ENCODE peak calls at places on chromosomes 11 and 22, in four cellular contexts. One of them, this sample, is unnamed.

GRCh38 chr22:46649176-46650077 is 29.2 kb downstream of the GRAMD4 start:
- DNase-seq in HepG2: no peak
- DNase-seq in K562: peak
- DNase-seq in GM12878: no peak
- DNase-seq in this sample: no peak

GRCh38 chr11:78795862-78796261 is 221.2 kb upstream of the NARS2 start:
- DNase-seq in HepG2: no peak
- DNase-seq in GM12878: no peak
- DNase-seq in K562: no peak
- DNase-seq in this sample: no peak

GRCh38 chr11:36724742-36725387 is 126.8 kb upstream of the RAG2 start:
- DNase-seq in HepG2: no peak
- DNase-seq in GM12878: peak
- DNase-seq in K562: no peak
- DNase-seq in this sample: no peak

GRCh38 chr11:23236846-23237550 is 376.7 kb upstream of the CCDC179 start:
- DNase-seq in K562: no peak
- DNase-seq in HepG2: no peak
- DNase-seq in GM12878: no peak
- DNase-seq in this sample: no peak

GRCh38 chr22:32900856-32901255 is 99.4 kb downstream of the TIMP3 start:
- DNase-seq in GM12878: no peak
- DNase-seq in K562: no peak
- DNase-seq in HepG2: no peak
- DNase-seq in this sample: no peak

GRCh38 chr11:119722281-119722794 is 6.7 kb downstream of the NECTIN1 start:
- DNase-seq in K562: no peak
- DNase-seq in GM12878: peak
- DNase-seq in HepG2: no peak
- DNase-seq in this sample: no peak

GRCh38 chr11:112082729-112083128 is 3.8 kb downstream of the TIMM8B start:
- DNase-seq in GM12878: no peak
- DNase-seq in K562: no peak
- DNase-seq in HepG2: no peak
- DNase-seq in this sample: no peak

GRCh38 chr22:32270641-32271369 is 15.7 kb upstream of the SLC5A4 start:
- DNase-seq in GM12878: no peak
- DNase-seq in HepG2: no peak
- DNase-seq in K562: no peak
- DNase-seq in this sample: no peak

GRCh38 chr11:39617971-39618370 is 1841.5 kb downstream of the LRRC4C start:
- DNase-seq in K562: no peak
- DNase-seq in HepG2: no peak
- DNase-seq in GM12878: no peak
- DNase-seq in this sample: no peak

GRCh38 chr11:125167292-125167953 is 2.9 kb downstream of the PKNOX2 start:
- DNase-seq in K562: no peak
- DNase-seq in HepG2: no peak
- DNase-seq in GM12878: no peak
- DNase-seq in this sample: peak

GRCh38 chr11:45560153-45560934 is 105.1 kb downstream of the CHST1 start:
- DNase-seq in K562: no peak
- DNase-seq in GM12878: no peak
- DNase-seq in HepG2: no peak
- DNase-seq in this sample: no peak

GRCh38 chr22:48566741-48567140 is 1260.9 kb downstream of the BRD1 start:
- DNase-seq in K562: no peak
- DNase-seq in HepG2: no peak
- DNase-seq in GM12878: no peak
- DNase-seq in this sample: no peak

GRCh38 chr22:36461665-36462474 is 19.6 kb downstream of the TXN2 start:
- DNase-seq in HepG2: peak
- DNase-seq in K562: no peak
- DNase-seq in GM12878: no peak
- DNase-seq in this sample: no peak

GRCh38 chr22:44648821-44649566 is 53.0 kb upstream of the PRR5 start:
- DNase-seq in K562: no peak
- DNase-seq in HepG2: no peak
- DNase-seq in GM12878: no peak
- DNase-seq in this sample: no peak

GRCh38 chr11:37500425-37500824 is 902.4 kb upstream of the RAG2 start:
- DNase-seq in HepG2: no peak
- DNase-seq in K562: no peak
- DNase-seq in GM12878: no peak
- DNase-seq in this sample: no peak

GRCh38 chr11:133934599-133935550 is 21.9 kb downstream of the IGSF9B start:
- DNase-seq in HepG2: peak
- DNase-seq in GM12878: no peak
- DNase-seq in K562: peak
- DNase-seq in this sample: no peak

GRCh38 chr22:48239461-48240164 is 1477.2 kb downstream of the TBC1D22A start:
- DNase-seq in GM12878: no peak
- DNase-seq in K562: no peak
- DNase-seq in HepG2: no peak
- DNase-seq in this sample: no peak

GRCh38 chr11:36164522-36165250 is 124.5 kb downstream of the COMMD9 start:
- DNase-seq in K562: no peak
- DNase-seq in GM12878: no peak
- DNase-seq in HepG2: no peak
- DNase-seq in this sample: no peak

GRCh38 chr22:50569896-50570535 is 7.3 kb upstream of the SYCE3 start:
- DNase-seq in HepG2: no peak
- DNase-seq in K562: no peak
- DNase-seq in GM12878: no peak
- DNase-seq in this sample: no peak

GRCh38 chr11:116719102-116719501 is 53.7 kb downstream of the BUD13 start:
- DNase-seq in HepG2: no peak
- DNase-seq in GM12878: no peak
- DNase-seq in K562: no peak
- DNase-seq in this sample: no peak

GRCh38 chr11:113160652-113161051 is 153.7 kb upstream of the TTC12 start:
- DNase-seq in HepG2: no peak
- DNase-seq in GM12878: no peak
- DNase-seq in K562: no peak
- DNase-seq in this sample: no peak

GRCh38 chr11:100574894-100575769 is 112.0 kb upstream of the ARHGAP42 start:
- DNase-seq in K562: no peak
- DNase-seq in HepG2: peak
- DNase-seq in GM12878: no peak
- DNase-seq in this sample: no peak

GRCh38 chr11:8060801-8061554 is 20.0 kb upstream of the TUB start:
- DNase-seq in K562: no peak
- DNase-seq in GM12878: no peak
- DNase-seq in HepG2: no peak
- DNase-seq in this sample: no peak

GRCh38 chr11:1783725-1784529 is 20.2 kb upstream of the CTSD start:
- DNase-seq in GM12878: no peak
- DNase-seq in K562: no peak
- DNase-seq in HepG2: no peak
- DNase-seq in this sample: no peak
- TF ChIP-seq FOXM1 in GM12878: no peak
- TF ChIP-seq FOXM1 in K562: no peak
- TF ChIP-seq FOXM1 in HepG2: no peak
- TF ChIP-seq FOXM1 in this sample: no peak

GRCh38 chr11:68211546-68211945 is 1.6 kb downstream of the KMT5B start:
- DNase-seq in K562: peak
- DNase-seq in HepG2: no peak
- DNase-seq in GM12878: no peak
- DNase-seq in this sample: no peak

GRCh38 chr11:68202165-68202564 is 10.9 kb downstream of the KMT5B start:
- DNase-seq in GM12878: no peak
- DNase-seq in HepG2: no peak
- DNase-seq in K562: no peak
- DNase-seq in this sample: no peak

GRCh38 chr11:68200639-68201038 is 12.5 kb downstream of the KMT5B start:
- DNase-seq in K562: no peak
- DNase-seq in HepG2: no peak
- DNase-seq in GM12878: no peak
- DNase-seq in this sample: no peak

GRCh38 chr11:68204402-68204801 is 8.7 kb downstream of the KMT5B start:
- DNase-seq in GM12878: no peak
- DNase-seq in K562: no peak
- DNase-seq in HepG2: no peak
- DNase-seq in this sample: no peak

GRCh38 chr11:68206211-68206610 is 6.9 kb downstream of the KMT5B start:
- DNase-seq in HepG2: peak
- DNase-seq in K562: peak
- DNase-seq in GM12878: no peak
- DNase-seq in this sample: peak
- TF ChIP-seq TARDBP in HepG2: no peak
- TF ChIP-seq TARDBP in K562: no peak
- TF ChIP-seq TARDBP in GM12878: no peak
- TF ChIP-seq TARDBP in this sample: no peak

GRCh38 chr11:70595452-70595851 is 197.1 kb downstream of the CTTN start:
- DNase-seq in GM12878: no peak
- DNase-seq in K562: no peak
- DNase-seq in HepG2: no peak
- DNase-seq in this sample: no peak
- TF ChIP-seq BHLHE40 in GM12878: no peak
- TF ChIP-seq BHLHE40 in K562: no peak
- TF ChIP-seq BHLHE40 in HepG2: no peak
- TF ChIP-seq BHLHE40 in this sample: no peak

GRCh38 chr11:62554377-62554776 is 7.8 kb upstream of the AHNAK start:
- DNase-seq in GM12878: no peak
- DNase-seq in K562: no peak
- DNase-seq in HepG2: no peak
- DNase-seq in this sample: no peak
- TF ChIP-seq FOXM1 in GM12878: no peak
- TF ChIP-seq FOXM1 in K562: no peak
- TF ChIP-seq FOXM1 in HepG2: no peak
- TF ChIP-seq FOXM1 in this sample: no peak

DNA sequence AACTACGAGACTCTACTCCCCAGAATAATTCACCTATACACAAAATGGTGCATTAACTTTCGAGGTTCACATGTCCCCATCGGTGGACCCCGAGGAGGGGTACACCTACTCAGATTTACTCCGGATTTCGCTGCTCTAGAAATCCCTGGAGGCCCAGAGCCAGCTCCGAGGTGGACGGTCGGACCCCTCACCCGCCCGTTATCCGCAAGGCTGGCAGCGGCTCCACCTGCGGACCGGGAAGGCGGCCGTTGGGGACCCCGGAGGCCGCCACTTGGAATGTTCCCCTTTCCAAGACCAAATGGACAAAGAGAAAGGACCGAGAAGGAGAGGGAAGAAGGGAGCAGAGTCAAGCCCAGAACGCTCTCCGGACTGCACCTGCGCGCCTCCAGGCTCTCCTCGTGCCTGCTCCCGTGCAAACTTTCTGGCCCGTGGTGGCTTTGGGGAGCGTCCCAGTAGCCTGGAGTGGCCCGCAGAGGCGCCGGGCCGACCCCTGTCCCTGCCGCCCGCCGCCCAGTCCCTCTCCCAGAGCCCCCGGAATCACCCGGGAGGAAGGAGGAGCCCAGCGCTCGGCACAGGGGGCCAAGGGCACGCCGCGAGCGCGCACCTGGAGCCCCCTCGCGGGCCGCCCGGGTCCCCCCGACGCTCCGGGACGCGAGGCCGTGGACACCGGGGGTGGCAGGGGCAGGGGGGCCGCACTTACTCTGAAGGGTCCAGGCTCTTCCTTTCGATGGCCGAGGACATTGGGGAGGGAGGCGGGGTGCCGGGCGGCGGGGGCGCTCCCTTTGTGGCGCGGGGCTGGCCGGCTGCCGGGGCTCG is 23.0 kb downstream of the LMO2 start:
- DNase-seq in GM12878: no peak
- DNase-seq in HepG2: no peak
- DNase-seq in K562: peak
- DNase-seq in this sample: no peak
- TF ChIP-seq TARDBP in GM12878: no peak
- TF ChIP-seq TARDBP in HepG2: no peak
- TF ChIP-seq TARDBP in K562: no peak
- TF ChIP-seq TARDBP in this sample: no peak

GRCh38 chr11:131692151-131692550 is 321.7 kb downstream of the NTM start:
- DNase-seq in HepG2: no peak
- DNase-seq in GM12878: no peak
- DNase-seq in K562: no peak
- DNase-seq in this sample: no peak

GRCh38 chr11:131691558-131692041 is 321.2 kb downstream of the NTM start:
- DNase-seq in GM12878: no peak
- DNase-seq in HepG2: no peak
- DNase-seq in K562: peak
- DNase-seq in this sample: peak

GRCh38 chr11:131690362-131690761 is 319.9 kb downstream of the NTM start:
- DNase-seq in K562: no peak
- DNase-seq in HepG2: no peak
- DNase-seq in GM12878: no peak
- DNase-seq in this sample: no peak

GRCh38 chr11:131689049-131689925 is 318.9 kb downstream of the NTM start:
- DNase-seq in GM12878: no peak
- DNase-seq in K562: no peak
- DNase-seq in HepG2: no peak
- DNase-seq in this sample: no peak

GRCh38 chr11:131690776-131691557 is 320.6 kb downstream of the NTM start:
- DNase-seq in HepG2: no peak
- DNase-seq in K562: no peak
- DNase-seq in GM12878: no peak
- DNase-seq in this sample: no peak
- TF ChIP-seq BHLHE40 in HepG2: no peak
- TF ChIP-seq BHLHE40 in K562: no peak
- TF ChIP-seq BHLHE40 in GM12878: no peak
- TF ChIP-seq BHLHE40 in this sample: no peak

GRCh38 chr11:76023408-76024068 is 182.8 kb downstream of the WNT11 start:
- DNase-seq in K562: no peak
- DNase-seq in GM12878: no peak
- DNase-seq in HepG2: no peak
- DNase-seq in this sample: no peak

GRCh38 chr11:76026862-76027261 is 179.4 kb downstream of the WNT11 start:
- DNase-seq in K562: no peak
- DNase-seq in GM12878: no peak
- DNase-seq in HepG2: no peak
- DNase-seq in this sample: no peak

GRCh38 chr11:76030286-76030685 is 176.0 kb downstream of the WNT11 start:
- DNase-seq in K562: no peak
- DNase-seq in HepG2: peak
- DNase-seq in GM12878: no peak
- DNase-seq in this sample: no peak

GRCh38 chr11:76025817-76026216 is 180.5 kb downstream of the WNT11 start:
- DNase-seq in K562: no peak
- DNase-seq in GM12878: no peak
- DNase-seq in HepG2: no peak
- DNase-seq in this sample: no peak

GRCh38 chr11:76025068-76025467 is 181.2 kb downstream of the WNT11 start:
- DNase-seq in HepG2: no peak
- DNase-seq in K562: no peak
- DNase-seq in GM12878: no peak
- DNase-seq in this sample: no peak
- TF ChIP-seq FOXM1 in HepG2: no peak
- TF ChIP-seq FOXM1 in K562: no peak
- TF ChIP-seq FOXM1 in GM12878: no peak
- TF ChIP-seq FOXM1 in this sample: no peak

DNA sequence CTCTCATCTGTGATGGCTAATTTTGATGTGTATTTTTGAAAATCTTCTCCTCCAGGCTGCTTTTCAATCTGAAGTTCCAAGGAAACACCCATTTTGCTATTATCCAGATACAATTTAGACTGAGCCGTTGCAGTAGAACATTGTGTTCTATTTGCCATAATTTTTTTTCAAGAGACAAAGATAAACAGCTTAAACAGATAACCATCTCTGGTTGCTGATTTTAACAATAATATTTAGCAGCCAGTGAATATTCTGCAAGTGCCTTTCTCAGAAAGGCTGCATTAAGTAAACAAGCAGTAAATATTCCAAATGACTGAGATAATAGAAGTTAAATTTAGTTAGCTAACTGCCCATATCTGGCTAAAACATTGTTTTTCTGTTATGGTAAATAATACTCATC is 206.8 kb downstream of the SBF2 start:
- DNase-seq in K562: no peak
- DNase-seq in GM12878: no peak
- DNase-seq in HepG2: no peak
- DNase-seq in this sample: no peak
- TF ChIP-seq TARDBP in K562: no peak
- TF ChIP-seq TARDBP in GM12878: no peak
- TF ChIP-seq TARDBP in HepG2: no peak
- TF ChIP-seq TARDBP in this sample: no peak

This sample was measured in HEK293T.